ENCODE peak calls at places on chromosomes 11 and 22, in ten cellular contexts. F is naive thymus-derived CD8-positive, alpha-beta T cell; M is hippocampal formation; U is AG04449; B is iris pigment epithelial cell; Z is tibial nerve; V is spleen; X is A673; G is left ventricle myocardium inferior; J is left lung. Q is an unnamed sample.

GRCh38 chr11:77217156-77217555 is 84.3 kb downstream of the GDPD4 start:
- DNase-seq in M (no peak), F (no peak), G (no peak), Z (no peak), J (no peak), V (no peak), U (no peak), X (no peak), B (no peak), Q (no peak)

GRCh38 chr22:45884201-45885067 is 92.5 kb downstream of the WNT7B start:
- DNase-seq in G (peak), V (peak), X (no peak), J (peak), M (no peak), F (no peak), B (no peak), Z (no peak), U (no peak), Q (no peak)

GRCh38 chr11:124865902-124866851 is 945 bp downstream of the ROBO3 start:
- DNase-seq in V (peak), B (peak), Z (no peak), J (peak), F (peak), U (no peak), X (peak), G (no peak), M (no peak), Q (peak)

GRCh38 chr22:47556473-47556872 is 794.0 kb downstream of the TBC1D22A start:
- DNase-seq in Z (no peak), V (no peak), M (no peak), F (no peak), U (no peak), X (no peak), B (no peak), J (no peak), G (no peak), Q (no peak)

GRCh38 chr22:37427128-37427710 is at the start of gene ELFN2:
- DNase-seq in Z (no peak), F (no peak), U (no peak), B (peak), M (no peak), X (no peak), V (no peak), J (peak), G (no peak), Q (no peak)

GRCh38 chr11:84089072-84090057 is 803.2 kb upstream of the CCDC90B start:
- DNase-seq in X (peak), J (no peak), F (no peak), G (no peak), Z (no peak), B (no peak), U (no peak), M (peak), V (no peak), Q (no peak)

GRCh38 chr11:45000918-45001317 is 50.2 kb upstream of the TP53I11 start:
- DNase-seq in G (no peak), X (no peak), V (no peak), B (no peak), U (no peak), J (no peak), F (no peak), M (no peak), Z (no peak), Q (no peak)

GRCh38 chr22:19748991-19749665 is 11.4 kb upstream of the TBX1 start:
- DNase-seq in Z (no peak), B (no peak), U (no peak), J (no peak), F (no peak), V (no peak), G (no peak), M (no peak), X (no peak), Q (no peak)

GRCh38 chr22:36938028-36938425 is 24.6 kb downstream of the CSF2RB start:
- DNase-seq in G (no peak), Z (no peak), B (no peak), M (no peak), V (no peak), X (no peak), F (no peak), J (no peak), U (no peak), Q (no peak)

GRCh38 chr11:33996498-33997454 is 54.8 kb upstream of the CAPRIN1 start:
- DNase-seq in M (peak), X (peak), J (no peak), U (no peak), Z (peak), B (peak), G (peak), F (peak), V (peak), Q (peak)

GRCh38 chr22:31343235-31344191 is 2.6 kb downstream of the PATZ1 start:
- DNase-seq in Z (peak), V (peak), B (no peak), U (no peak), X (peak), M (no peak), F (no peak), G (peak), J (peak), Q (peak)

GRCh38 chr22:49213731-49214352 is 613.8 kb downstream of the BRD1 start:
- DNase-seq in F (no peak), Z (no peak), B (no peak), J (no peak), V (peak), X (no peak), U (no peak), M (no peak), G (peak), Q (no peak)

GRCh38 chr11:27464155-27464759 is 8.3 kb downstream of the LGR4 start:
- DNase-seq in Z (no peak), G (no peak), X (no peak), V (no peak), M (no peak), B (peak), U (no peak), J (no peak), F (no peak), Q (no peak)

GRCh38 chr22:22694106-22694505 is 49.7 kb downstream of the GGTLC2 start:
- DNase-seq in F (no peak), Z (no peak), X (no peak), U (no peak), J (no peak), G (no peak), V (no peak), B (no peak), M (no peak), Q (no peak)

GRCh38 chr22:37019309-37020191 is at the start of the genes MPST and TST:
- DNase-seq in F (peak), B (peak), M (peak), J (peak), V (peak), G (peak), Z (peak), X (peak), U (no peak), Q (peak)

GRCh38 chr11:2776351-2777061 is 76.7 kb upstream of the KCNQ1OT1 start:
- DNase-seq in U (no peak), X (no peak), F (no peak), G (no peak), J (peak), Z (no peak), V (peak), B (no peak), M (no peak), Q (no peak)

GRCh38 chr22:26589845-26590524 is at the start of gene TPST2:
- DNase-seq in J (peak), V (peak), U (no peak), X (peak), B (peak), G (peak), F (peak), M (peak), Z (peak), Q (peak)

GRCh38 chr11:117089685-117090084 is 8.5 kb downstream of the SIK3 start:
- DNase-seq in V (no peak), U (no peak), B (no peak), F (no peak), M (no peak), Z (no peak), J (no peak), X (no peak), G (no peak), Q (no peak)

GRCh38 chr22:35116817-35117216 is 50.9 kb downstream of the ISX start:
- DNase-seq in J (no peak), F (no peak), U (no peak), V (no peak), B (no peak), Z (no peak), X (no peak), M (no peak), G (no peak), Q (no peak)

GRCh38 chr22:36971305-36971704 is 47.9 kb downstream of the TST start:
- DNase-seq in J (no peak), Z (no peak), B (no peak), F (no peak), U (no peak), V (no peak), X (no peak), G (no peak), M (no peak), Q (no peak)

GRCh38 chr11:26778000-26778757 is 56.3 kb upstream of the SLC5A12 start:
- DNase-seq in G (no peak), U (peak), X (peak), B (peak), F (no peak), M (no peak), Z (no peak), J (no peak), V (no peak), Q (no peak)

GRCh38 chr22:49705631-49706352 is 121.9 kb downstream of the BRD1 start:
- DNase-seq in V (peak), X (no peak), M (no peak), Z (no peak), G (no peak), B (no peak), U (no peak), F (peak), J (peak), Q (no peak)

GRCh38 chr11:12287009-12287373 is 90.4 kb upstream of the PARVA start:
- DNase-seq in G (no peak), V (no peak), U (peak), Z (peak), F (no peak), M (no peak), J (no peak), X (peak), B (peak), Q (no peak)

GRCh38 chr11:62632492-62632891 is 10.7 kb upstream of the B3GAT3 start:
- DNase-seq in Z (no peak), B (no peak), J (no peak), V (no peak), M (no peak), X (no peak), F (no peak), U (no peak), G (no peak), Q (no peak)

GRCh38 chr11:16874275-16874975 is 136.0 kb downstream of the C11orf58 start:
- DNase-seq in U (no peak), M (no peak), B (no peak), X (no peak), G (no peak), Z (no peak), F (no peak), J (no peak), V (no peak), Q (no peak)

GRCh38 chr22:42947211-42947990 is 67.5 kb downstream of the PACSIN2 start:
- DNase-seq in G (peak), V (no peak), U (no peak), Z (no peak), F (no peak), X (no peak), B (peak), M (no peak), J (no peak), Q (no peak)

GRCh38 chr11:73493838-73494598 is 103.9 kb downstream of the FAM168A start:
- DNase-seq in J (no peak), F (no peak), V (no peak), G (no peak), U (peak), M (no peak), Z (no peak), B (peak), X (peak), Q (no peak)

GRCh38 chr22:35894937-35895708 is 133.5 kb downstream of the RBFOX2 start:
- DNase-seq in Z (peak), J (no peak), X (peak), G (no peak), B (peak), M (peak), F (no peak), U (peak), V (no peak), Q (no peak)

GRCh38 chr22:33922268-33922667 is 2.0 kb upstream of the LARGE1 start:
- DNase-seq in Z (peak), M (peak), V (peak), F (peak), B (peak), G (peak), J (no peak), U (no peak), X (no peak), Q (no peak)

GRCh38 chr22:43262990-43263644 is 76.2 kb upstream of the TTLL12 start:
- DNase-seq in X (no peak), B (peak), J (no peak), F (peak), U (no peak), G (peak), V (peak), Z (no peak), M (no peak), Q (peak)

GRCh38 chr11:70104419-70104818 is 26.3 kb downstream of the ANO1 start:
- DNase-seq in V (no peak), F (no peak), U (no peak), M (no peak), J (peak), X (no peak), Z (no peak), G (no peak), B (no peak), Q (no peak)

GRCh38 chr22:23289851-23290724 is 109.8 kb downstream of the BCR start:
- DNase-seq in M (no peak), U (no peak), G (no peak), X (peak), J (no peak), B (peak), F (peak), Z (peak), V (no peak), Q (peak)